ENCODE peak calls at places on chromosomes 12 and 14, in ten cellular contexts. I is NCI-H1694; R is stimulated activated effector memory CD8-positive, alpha-beta T cell treated with anti-CD3 and anti-CD28 coated beads, Interleukin-12 subunit alpha, Interleukin-12 subunit beta, amount 100 ng/mL, for 72 hours; C is SHP77; X is foreskin fibroblast; H is progenitor cell of endocrine pancreas; U is fibroblast of pulmonary artery; Z is K562; G is activated CD4-positive, alpha-beta T cell treated with anti-CD3 and anti-CD28 coated beads, Interleukin-2, amount 50 U/mL, for 1 hour; E is stomach. D is an unnamed sample.

GRCh38 chr12:113949321-113950305 is 16.5 kb downstream of the RBM19 start:
- DNase-seq in X (no peak), C (no peak), E (no peak), R (no peak), G (no peak), Z (no peak), H (no peak), U (no peak), I (no peak), D (no peak)

GRCh38 chr14:68610251-68610793 is 182.5 kb downstream of the ZFP36L1 start:
- DNase-seq in R (no peak), U (no peak), I (no peak), E (no peak), G (no peak), H (no peak), Z (no peak), X (no peak), C (no peak), D (no peak)

GRCh38 chr12:53476769-53477209 is 22.5 kb downstream of the MAP3K12 start:
- DNase-seq in C (peak; percentile 12), R (no peak), X (peak; percentile 44), Z (peak; percentile 26), G (no peak), E (no peak), I (peak; percentile 36), H (no peak), U (peak; percentile 44), D (no peak)

GRCh38 chr12:77229640-77230442 is 164.5 kb upstream of the E2F7 start:
- DNase-seq in H (no peak), U (peak; percentile 81), R (no peak), X (no peak), E (no peak), G (no peak), C (no peak), Z (no peak), I (no peak), D (no peak)

GRCh38 chr12:122023339-122024131 is 1.9 kb downstream of the BCL7A start:
- DNase-seq in I (peak; percentile 47), Z (peak; percentile 72), X (peak; percentile 91), E (peak; percentile 70), G (no peak), C (peak; percentile 80), H (peak; percentile 26), R (no peak), U (peak; percentile 68), D (peak; percentile 79)

GRCh38 chr12:14417717-14418116 is 52.2 kb downstream of the ATF7IP start:
- DNase-seq in C (peak; percentile 26), H (no peak), I (no peak), R (no peak), E (peak; percentile 67), X (peak; percentile 92), U (peak; percentile 94), Z (peak; percentile 26), G (peak; percentile 66), D (no peak)

GRCh38 chr12:122888232-122888752 is 7.6 kb downstream of the VPS37B start:
- DNase-seq in R (no peak), E (peak; percentile 86), H (no peak), C (no peak), G (peak; percentile 63), Z (peak; percentile 45), X (peak; percentile 41), I (no peak), U (peak; percentile 88), D (no peak)

GRCh38 chr12:46209914-46210834 is 58.7 kb downstream of the SLC38A1 start:
- DNase-seq in I (no peak), H (no peak), U (peak; percentile 82), G (peak; percentile 66), Z (no peak), X (no peak), C (peak; percentile 85), E (peak; percentile 63), R (no peak), D (no peak)

GRCh38 chr12:88952543-88952942 is 372.3 kb upstream of the KITLG start:
- DNase-seq in I (no peak), Z (no peak), R (no peak), U (peak; percentile 55), X (peak; percentile 87), H (no peak), G (no peak), E (peak; percentile 54), C (no peak), D (no peak)

GRCh38 chr12:121797937-121798801 is 4.7 kb upstream of the RHOF start:
- DNase-seq in R (no peak), E (peak; percentile 76), G (no peak), X (peak; percentile 78), H (no peak), I (peak; percentile 68), C (peak; percentile 91), Z (peak; percentile 65), U (no peak), D (no peak)

GRCh38 chr12:106248177-106248848 is 493 bp upstream of the CKAP4 start:
- DNase-seq in X (peak; percentile 81), G (peak; percentile 13), Z (no peak), I (no peak), R (no peak), U (peak; percentile 85), H (no peak), C (no peak), E (peak; percentile 62), D (peak; percentile 76)

D was measured in HuH-7.